ENCODE peak calls at places on chromosomes 13 and 19, in seven cellular contexts. T is tibial artery, I is body of pancreas, C is OCI-LY7, Z is brain microvascular endothelial cell, G is A549, U is stomach. F is an unnamed sample.

GRCh38 chr13:91247768-91248167 is 99.7 kb upstream of the MIR17HG start:
- DNase-seq in U (no peak), Z (no peak), T (no peak), G (no peak), C (peak), I (no peak), F (no peak)

GRCh38 chr19:46859637-46860124 is 1.1 kb upstream of the ARHGAP35 start:
- DNase-seq in G (peak), C (no peak), U (peak), Z (peak), I (peak), T (peak), F (no peak)

GRCh38 chr13:18956473-18957078 is 225.0 kb downstream of the TUBA3C start:
- DNase-seq in U (no peak), C (no peak), T (no peak), I (no peak), Z (no peak), G (no peak), F (no peak)

GRCh38 chr19:7638802-7639465 is 2.0 kb downstream of the STXBP2 start:
- DNase-seq in Z (no peak), G (no peak), U (no peak), C (no peak), I (no peak), T (no peak), F (no peak)

GRCh38 chr19:2734589-2735288 is 5.1 kb downstream of the SLC39A3 start:
- DNase-seq in C (no peak), T (no peak), U (no peak), I (no peak), G (no peak), Z (no peak), F (no peak)

GRCh38 chr19:13723206-13723605 is 41.1 kb upstream of the MRI1 start:
- DNase-seq in Z (no peak), C (no peak), I (no peak), G (no peak), U (no peak), T (no peak), F (no peak)

GRCh38 chr19:10424011-10424637 is 3.8 kb downstream of the PDE4A start:
- DNase-seq in T (peak), I (peak), C (peak), G (peak), U (peak), Z (peak), F (peak)

GRCh38 chr19:33906578-33907335 is 110.1 kb downstream of the KCTD15 start:
- DNase-seq in Z (peak), C (no peak), U (no peak), G (no peak), T (no peak), I (peak), F (no peak)

GRCh38 chr13:79776538-79776937 is 295.6 kb downstream of the NDFIP2 start:
- DNase-seq in T (no peak), I (no peak), C (no peak), Z (no peak), U (no peak), G (no peak), F (no peak)

GRCh38 chr13:76813874-76814273 is 72.3 kb downstream of the KCTD12 start:
- DNase-seq in T (no peak), Z (no peak), C (no peak), U (peak), I (peak), G (no peak), F (peak)

GRCh38 chr13:100541882-100542545 is 46.6 kb downstream of the GGACT start:
- DNase-seq in U (no peak), I (no peak), G (no peak), C (no peak), Z (no peak), T (peak), F (no peak)

GRCh38 chr13:41064493-41064892 is 3.2 kb downstream of the WBP4 start:
- DNase-seq in I (no peak), U (no peak), C (no peak), Z (no peak), T (no peak), G (no peak), F (no peak)

GRCh38 chr19:33193864-33194362 is at the start of gene LRP3:
- DNase-seq in T (no peak), C (no peak), G (no peak), I (peak), Z (no peak), U (peak), F (no peak)

GRCh38 chr19:47503130-47503822 is 11.6 kb downstream of the NAPA start:
- DNase-seq in Z (no peak), I (no peak), C (no peak), U (no peak), G (no peak), T (no peak), F (no peak)

GRCh38 chr13:37869756-37870488 is at the start of gene TRPC4:
- DNase-seq in I (peak), C (no peak), T (peak), Z (peak), U (peak), G (peak), F (peak)

GRCh38 chr13:38693641-38694040 is 6.8 kb downstream of the FREM2 start:
- DNase-seq in C (no peak), G (no peak), Z (no peak), T (no peak), I (peak), U (peak), F (no peak)

GRCh38 chr13:112938680-112939079 is 30.3 kb upstream of the MCF2L start:
- DNase-seq in Z (no peak), G (no peak), C (no peak), I (no peak), U (no peak), T (no peak), F (no peak)

GRCh38 chr13:40164137-40164536 is 502.3 kb downstream of the FOXO1 start:
- DNase-seq in I (no peak), T (no peak), U (no peak), Z (no peak), C (no peak), G (peak), F (peak)

GRCh38 chr13:44710576-44710975 is 134.4 kb upstream of the TSC22D1 start:
- DNase-seq in T (no peak), C (no peak), I (no peak), G (peak), U (no peak), Z (peak), F (peak)

GRCh38 chr19:4035582-4035981 is 28.0 kb downstream of the PIAS4 start:
- DNase-seq in G (no peak), C (no peak), T (no peak), U (no peak), I (no peak), Z (no peak), F (no peak)

GRCh38 chr19:36331353-36332228 is 47.4 kb downstream of the ZFP14 start:
- DNase-seq in G (peak), C (peak), I (peak), U (peak), Z (peak), T (peak), F (peak)

GRCh38 chr13:25778808-25779207 is 273.0 kb downstream of the SHISA2 start:
- DNase-seq in I (no peak), C (peak), U (no peak), G (no peak), Z (no peak), T (no peak), F (no peak)

GRCh38 chr13:33838567-33839131 is 20.7 kb downstream of the RFC3 start:
- DNase-seq in Z (no peak), C (no peak), T (no peak), I (no peak), U (no peak), G (no peak), F (no peak)

GRCh38 chr19:16204005-16204294 is 6.2 kb downstream of the AP1M1 start:
- DNase-seq in Z (no peak), U (no peak), C (no peak), T (peak), G (no peak), I (no peak), F (no peak)

GRCh38 chr13:43185206-43185605 is 161.8 kb downstream of the DNAJC15 start:
- DNase-seq in G (no peak), Z (no peak), U (no peak), C (no peak), I (no peak), T (no peak), F (no peak)

GRCh38 chr19:18551631-18552030 is 6.0 kb upstream of the KXD1 start:
- DNase-seq in Z (no peak), T (no peak), U (no peak), G (no peak), I (no peak), C (no peak), F (no peak)

GRCh38 chr19:16136185-16137067 is 7.1 kb upstream of the HSH2D start:
- DNase-seq in I (peak), U (no peak), T (no peak), Z (no peak), C (no peak), G (no peak), F (no peak)

GRCh38 chr19:17020380-17020779 is 6.2 kb downstream of the CPAMD8 start:
- DNase-seq in C (no peak), I (no peak), T (no peak), Z (no peak), U (no peak), G (no peak), F (no peak)

GRCh38 chr13:52463526-52463925 is 8.2 kb downstream of the CKAP2 start:
- DNase-seq in T (no peak), I (no peak), G (no peak), U (no peak), C (no peak), Z (no peak), F (no peak)

GRCh38 chr13:113400621-113401451 is 36.9 kb upstream of the GRTP1 start:
- DNase-seq in T (peak), C (peak), G (no peak), I (no peak), U (no peak), Z (no peak), F (no peak)

GRCh38 chr13:27242642-27243185 is 8.6 kb upstream of the RPL21 start:
- DNase-seq in G (no peak), U (no peak), I (no peak), Z (no peak), C (no peak), T (no peak), F (no peak)

GRCh38 chr13:61024046-61024445 is 391.6 kb downstream of the PCDH20 start:
- DNase-seq in I (no peak), C (no peak), Z (no peak), G (no peak), T (no peak), U (no peak), F (no peak)

GRCh38 chr13:78689011-78689410 is 30.1 kb upstream of the OBI1 start:
- DNase-seq in T (no peak), I (no peak), Z (no peak), G (no peak), C (no peak), U (no peak), F (no peak)
- TF ChIP-seq CTCF in T (no peak), I (no peak), Z (no peak), G (no peak), C (no peak), U (no peak), F (no peak)

DNA sequence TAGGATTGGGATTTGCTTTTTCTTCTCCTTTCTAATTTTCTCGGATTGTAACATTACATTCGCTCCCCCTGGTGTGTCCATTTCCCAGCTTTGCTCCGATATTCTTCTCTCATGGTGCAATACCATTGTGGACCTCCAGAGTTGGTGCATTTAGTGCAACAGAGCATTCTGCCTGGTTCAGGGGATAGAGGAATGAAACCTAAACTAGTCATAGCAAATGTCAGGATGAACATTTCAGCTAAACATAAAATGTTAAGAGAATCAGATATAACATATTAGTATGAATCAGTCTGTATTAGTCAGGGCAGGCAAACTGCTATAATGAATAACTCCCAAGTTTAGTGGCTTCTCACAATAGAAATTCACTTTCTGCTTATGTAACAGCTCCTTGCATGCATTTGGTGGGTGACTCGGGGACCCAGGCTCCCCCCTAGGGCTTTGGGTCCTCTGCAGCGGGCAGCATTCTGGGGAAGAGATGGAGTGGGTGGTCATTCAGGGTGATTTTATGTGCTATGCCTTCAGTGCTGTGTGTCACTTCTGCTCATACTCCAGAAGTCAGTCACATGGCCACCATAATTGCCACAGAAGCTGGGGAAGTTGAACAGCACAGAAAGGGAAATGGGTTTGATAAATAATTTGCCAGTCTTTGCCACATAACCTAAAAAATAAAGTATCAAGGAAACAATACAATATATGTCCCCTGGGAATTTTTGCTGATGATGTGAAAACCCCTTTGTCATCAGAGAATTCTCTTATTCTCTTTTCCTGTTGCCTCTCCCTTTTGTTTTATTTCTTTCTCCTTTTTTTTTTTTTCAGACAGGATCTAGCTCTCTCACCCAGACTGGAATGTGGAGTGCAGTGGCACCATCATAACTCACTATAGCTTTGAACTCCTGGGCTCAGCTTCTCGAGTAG is 111.0 kb downstream of the HSPH1 start:
- DNase-seq in G (no peak), I (no peak), T (peak), U (no peak), C (no peak), Z (no peak), F (no peak)
- TF ChIP-seq CTCF in G (no peak), I (no peak), T (peak), U (no peak), C (peak), Z (peak), F (no peak)

GRCh38 chr19:6340493-6341201 is 7.2 kb upstream of the ACER1 start:
- DNase-seq in U (no peak), C (peak), Z (no peak), G (no peak), T (no peak), I (no peak), F (no peak)
- TF ChIP-seq CTCF in U (no peak), C (peak), Z (no peak), G (no peak), T (no peak), I (no peak), F (no peak)

DNA sequence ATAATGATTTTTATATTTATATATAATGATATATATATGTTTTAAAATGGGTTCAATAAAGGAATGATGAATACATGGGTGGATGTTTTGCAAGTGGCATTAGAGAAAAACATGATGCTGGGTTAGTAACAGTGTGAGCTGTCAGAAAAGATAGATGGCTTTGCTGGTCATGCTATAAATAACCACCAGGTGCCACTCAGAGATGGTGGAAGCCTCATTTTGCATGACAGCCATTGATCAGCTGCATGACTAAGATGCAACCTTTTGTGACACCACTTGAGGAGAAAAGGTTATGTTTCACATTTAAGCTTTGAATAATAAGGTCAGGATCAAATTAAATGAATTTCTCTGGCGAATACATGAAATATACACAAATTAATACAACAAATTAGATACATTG is 737.7 kb downstream of the PCDH9 start:
- DNase-seq in C (peak), Z (no peak), U (no peak), I (no peak), T (no peak), G (no peak), F (no peak)
- TF ChIP-seq CTCF in C (peak), Z (peak), U (no peak), I (no peak), T (no peak), G (peak), F (no peak)

GRCh38 chr13:49821216-49821820 is 28.8 kb upstream of the KPNA3 start:
- DNase-seq in Z (no peak), U (no peak), C (no peak), T (no peak), I (no peak), G (no peak), F (no peak)
- TF ChIP-seq CTCF in Z (no peak), U (no peak), C (peak), T (no peak), I (no peak), G (no peak), F (no peak)

GRCh38 chr19:1223018-1223855 is 14.6 kb downstream of the CBARP start:
- DNase-seq in U (no peak), G (no peak), C (peak), T (no peak), I (peak), Z (no peak), F (peak)
- TF ChIP-seq CTCF in U (no peak), G (peak), C (peak), T (peak), I (no peak), Z (peak), F (no peak)